ENCODE peak calls at places on chromosomes 2 and 18, in eight cellular contexts. O is glomerular endothelial cell, B is nucleus accumbens, U is GM23248, X is HTR-8/SVneo, Q is IMR-90, V is left ventricle myocardium superior, K is GM20000. I is an unnamed sample.

GRCh38 chr18:57916684-57917083 is 113.6 kb upstream of the ATP8B1 start:
- DNase-seq in O (no peak), U (no peak), K (no peak), Q (no peak), X (no peak), V (no peak), B (no peak), I (no peak)

GRCh38 chr2:149000168-149000938 is 38.1 kb upstream of the LYPD6B start:
- DNase-seq in Q (no peak), O (no peak), U (peak), X (no peak), V (no peak), B (no peak), K (no peak), I (no peak)

GRCh38 chr2:120313695-120314615 is 32.0 kb upstream of the INHBB start:
- DNase-seq in O (no peak), V (no peak), X (no peak), K (no peak), U (no peak), Q (no peak), B (no peak), I (no peak)

GRCh38 chr2:149451417-149452165 is 121.2 kb downstream of the LYPD6 start:
- DNase-seq in K (no peak), V (no peak), O (no peak), X (no peak), Q (no peak), B (no peak), U (no peak), I (no peak)

GRCh38 chr2:239019193-239019581 is 171.3 kb downstream of the TWIST2 start:
- DNase-seq in V (no peak), X (no peak), U (no peak), Q (no peak), K (no peak), O (no peak), B (no peak), I (no peak)

GRCh38 chr2:14524041-14524802 is 108.3 kb upstream of the LRATD1 start:
- DNase-seq in K (no peak), X (peak), U (peak), B (no peak), V (no peak), Q (peak), O (no peak), I (no peak)

GRCh38 chr2:65782996-65783650 is 350.7 kb upstream of the SPRED2 start:
- DNase-seq in V (no peak), O (no peak), U (no peak), Q (no peak), X (no peak), B (no peak), K (no peak), I (no peak)

GRCh38 chr2:8107162-8107561 is 574.7 kb upstream of the ID2 start:
- DNase-seq in X (no peak), Q (no peak), V (no peak), K (no peak), O (no peak), B (no peak), U (no peak), I (no peak)

GRCh38 chr2:4898706-4899105 is 793.5 kb upstream of the SOX11 start:
- DNase-seq in Q (no peak), K (no peak), V (no peak), O (no peak), U (no peak), X (no peak), B (no peak), I (no peak)

GRCh38 chr2:218340656-218341055 is 16.0 kb upstream of the CATIP start:
- DNase-seq in X (no peak), B (no peak), U (no peak), K (no peak), O (no peak), V (no peak), Q (no peak), I (no peak)

GRCh38 chr2:11419781-11420180 is 46.2 kb downstream of the E2F6 start:
- DNase-seq in Q (no peak), B (no peak), X (no peak), U (peak), O (no peak), K (no peak), V (no peak), I (no peak)

GRCh38 chr2:3633089-3633981 is 24.7 kb upstream of the ALLC start:
- DNase-seq in K (no peak), B (no peak), Q (peak), O (no peak), V (no peak), X (no peak), U (peak), I (peak)

GRCh38 chr2:161651547-161651946 is 27.3 kb downstream of the SLC4A10 start:
- DNase-seq in B (no peak), Q (no peak), U (no peak), O (no peak), X (no peak), V (no peak), K (no peak), I (no peak)

GRCh38 chr2:16031848-16032159 is 91.5 kb downstream of the MYCN start:
- DNase-seq in V (no peak), U (no peak), K (no peak), B (no peak), Q (no peak), O (no peak), X (no peak), I (no peak)

GRCh38 chr2:67311536-67311935 is 85.6 kb upstream of the ETAA1 start:
- DNase-seq in K (no peak), Q (peak), X (peak), B (no peak), O (no peak), U (peak), V (no peak), I (no peak)

GRCh38 chr2:210955591-210955990 is 399.2 kb downstream of the CPS1 start:
- DNase-seq in K (no peak), O (peak), Q (peak), B (no peak), V (no peak), U (peak), X (peak), I (no peak)

GRCh38 chr2:96642564-96643350 is at the start of gene FER1L5:
- DNase-seq in Q (peak), U (peak), V (no peak), B (peak), K (no peak), X (peak), O (no peak), I (peak)

GRCh38 chr18:58290059-58290747 is 246.2 kb downstream of the NEDD4L start:
- DNase-seq in K (no peak), X (no peak), Q (peak), U (peak), V (no peak), O (peak), B (no peak), I (no peak)

GRCh38 chr2:39696838-39697237 is 31.1 kb downstream of the TMEM178A start:
- DNase-seq in U (peak), O (peak), B (no peak), X (peak), V (no peak), K (no peak), Q (peak), I (no peak)

GRCh38 chr2:37318401-37318800 is 6.2 kb downstream of the PRKD3 start:
- DNase-seq in Q (peak), K (peak), V (no peak), X (no peak), B (no peak), O (no peak), U (peak), I (no peak)

GRCh38 chr18:11654736-11655604 is 34.1 kb upstream of the GNAL start:
- DNase-seq in U (peak), K (peak), B (peak), O (no peak), V (peak), Q (peak), X (peak), I (peak)

GRCh38 chr2:225027061-225027762 is 15.1 kb downstream of the DOCK10 start:
- DNase-seq in V (no peak), K (no peak), O (no peak), U (no peak), Q (no peak), B (no peak), X (no peak), I (no peak)

GRCh38 chr18:55489034-55489741 is 98.8 kb downstream of the TCF4 start:
- DNase-seq in B (no peak), V (no peak), O (no peak), U (no peak), Q (peak), X (no peak), K (no peak), I (no peak)

GRCh38 chr2:239502430-239503221 is 101.8 kb upstream of the HDAC4 start:
- DNase-seq in B (no peak), X (no peak), O (no peak), Q (no peak), K (no peak), U (no peak), V (no peak), I (no peak)

GRCh38 chr18:58649966-58650816 is 21.1 kb upstream of the MALT1 start:
- DNase-seq in K (no peak), U (no peak), B (no peak), X (no peak), O (no peak), Q (peak), V (no peak), I (no peak)

GRCh38 chr2:177983183-177983788 is 89.3 kb downstream of the PDE11A start:
- DNase-seq in Q (peak), O (peak), K (peak), U (peak), X (peak), B (no peak), V (no peak), I (no peak)

GRCh38 chr18:33605250-33605649 is 27.2 kb downstream of the ASXL3 start:
- DNase-seq in U (no peak), B (no peak), X (no peak), V (no peak), O (no peak), Q (no peak), K (no peak), I (no peak)

GRCh38 chr2:179818546-179818945 is 42.9 kb downstream of the ZNF385B start:
- DNase-seq in O (peak), Q (no peak), K (no peak), B (no peak), V (no peak), X (peak), U (peak), I (no peak)

GRCh38 chr2:88654714-88655113 is 27.4 kb upstream of the EIF2AK3 start:
- DNase-seq in Q (peak), V (no peak), O (no peak), X (no peak), B (no peak), U (peak), K (no peak), I (no peak)

GRCh38 chr18:75127143-75128021 is 81.6 kb downstream of the PTGR3 start:
- DNase-seq in U (no peak), B (no peak), K (no peak), Q (no peak), V (no peak), X (no peak), O (no peak), I (peak)

GRCh38 chr18:8662574-8663255 is 42.6 kb upstream of the MTCL1 start:
- DNase-seq in U (no peak), V (no peak), K (no peak), X (no peak), B (no peak), Q (no peak), O (no peak), I (no peak)

GRCh38 chr18:23943903-23944624 is 70.5 kb upstream of the TTC39C start:
- DNase-seq in B (no peak), K (no peak), O (no peak), U (peak), V (no peak), X (no peak), Q (peak), I (no peak)

GRCh38 chr2:47190188-47190818 is 35.2 kb upstream of the STPG4 start:
- DNase-seq in V (no peak), O (no peak), B (no peak), X (no peak), Q (peak), U (peak), K (no peak), I (no peak)

GRCh38 chr2:205706769-205707375 is 24.6 kb downstream of the NRP2 start:
- DNase-seq in V (peak), O (peak), Q (peak), B (no peak), U (peak), X (no peak), K (peak), I (peak)

GRCh38 chr2:108607706-108608301 is 73.5 kb downstream of the LIMS1 start:
- DNase-seq in V (peak), K (no peak), O (no peak), B (no peak), X (no peak), U (peak), Q (peak), I (peak)

I was measured in right cardiac atrium.